ENCODE peak calls at places on chromosome 5, in six cellular contexts. B is tibial artery, J is right atrium auricular region, H is dorsolateral prefrontal cortex, F is ascending aorta, P is AG09309. Z is an unnamed sample.

GRCh38 chr5:10600629-10601245 is 36.9 kb downstream of the ANKRD33B start:
- DNase-seq in J (no peak), B (no peak), F (no peak), P (no peak), H (no peak), Z (no peak)

GRCh38 chr5:139341187-139341688 is 416 bp upstream of the PAIP2 start:
- DNase-seq in H (no peak), B (no peak), J (no peak), F (no peak), P (no peak), Z (no peak)

GRCh38 chr5:92758552-92758951 is 822.5 kb downstream of the NR2F1-AS1 start:
- DNase-seq in H (no peak), F (no peak), P (no peak), B (no peak), J (no peak), Z (no peak)

GRCh38 chr5:134837530-134838181 is 8.1 kb upstream of the C5orf24 start:
- DNase-seq in P (no peak), J (no peak), B (no peak), F (no peak), H (no peak), Z (no peak)

GRCh38 chr5:171270136-171270535 is 38.9 kb upstream of the TLX3 start:
- DNase-seq in B (no peak), H (no peak), P (no peak), J (no peak), F (no peak), Z (no peak)

GRCh38 chr5:157290156-157290980 is 24.4 kb downstream of the CYFIP2 start:
- DNase-seq in J (peak; percentile 42), H (no peak), P (peak; percentile 18), B (no peak), F (no peak), Z (no peak)

GRCh38 chr5:6729400-6730310 is 16.4 kb downstream of the TENT4A start:
- DNase-seq in J (no peak), B (peak; percentile 67), F (no peak), H (peak; percentile 52), P (no peak), Z (no peak)

GRCh38 chr5:124104344-124104743 is 592.4 kb downstream of the CSNK1G3 start:
- DNase-seq in P (no peak), H (no peak), B (no peak), J (no peak), F (no peak), Z (no peak)

GRCh38 chr5:57825026-57825683 is 342.5 kb upstream of the ACTBL2 start:
- DNase-seq in F (no peak), P (peak; percentile 78), B (no peak), J (no peak), H (no peak), Z (no peak)

GRCh38 chr5:154359222-154359583 is 86.6 kb upstream of the SAP30L start:
- DNase-seq in F (no peak), H (no peak), P (no peak), B (no peak), J (no peak), Z (no peak)

GRCh38 chr5:159210306-159210722 is 961 bp upstream of the RNF145 start:
- DNase-seq in H (no peak), B (no peak), F (no peak), P (no peak), J (no peak), Z (no peak)

GRCh38 chr5:176185133-176185733 is 53.0 kb upstream of the SIMC1 start:
- DNase-seq in H (no peak), P (no peak), B (no peak), F (no peak), J (no peak), Z (no peak)

GRCh38 chr5:118486647-118487046 is 501.7 kb downstream of the DTWD2 start:
- DNase-seq in H (no peak), B (no peak), P (no peak), F (no peak), J (no peak), Z (no peak)

GRCh38 chr5:103834216-103834615 is 271.6 kb upstream of the NUDT12 start:
- DNase-seq in J (no peak), F (no peak), P (no peak), B (no peak), H (no peak), Z (no peak)

GRCh38 chr5:149213264-149213663 is 58.4 kb upstream of the AFAP1L1 start:
- DNase-seq in B (no peak), P (no peak), J (peak; percentile 21), H (no peak), F (peak; percentile 37), Z (no peak)

GRCh38 chr5:61280766-61281427 is 51.2 kb upstream of the ZSWIM6 start:
- DNase-seq in H (no peak), J (no peak), B (no peak), P (no peak), F (no peak), Z (no peak)

GRCh38 chr5:136066705-136067271 is 38.0 kb downstream of the TGFBI start:
- DNase-seq in B (no peak), H (no peak), P (peak; percentile 67), F (peak; percentile 61), J (peak; percentile 59), Z (no peak)

GRCh38 chr5:378976-379742 is 57.6 kb downstream of the AHRR start:
- DNase-seq in F (peak; percentile 45), H (no peak), J (peak; percentile 28), B (peak; percentile 33), P (peak; percentile 42), Z (no peak)

GRCh38 chr5:115179068-115179958 is 9.6 kb upstream of the TRIM36 start:
- DNase-seq in H (no peak), J (no peak), P (no peak), B (peak; percentile 69), F (no peak), Z (no peak)

GRCh38 chr5:87831499-87831898 is 418.8 kb upstream of the CCNH start:
- DNase-seq in H (no peak), J (no peak), F (no peak), P (no peak), B (no peak), Z (no peak)

GRCh38 chr5:87827561-87827960 is 414.8 kb upstream of the CCNH start:
- DNase-seq in F (no peak), J (no peak), H (no peak), P (no peak), B (no peak), Z (no peak)

GRCh38 chr5:87826507-87826906 is 413.8 kb upstream of the CCNH start:
- DNase-seq in F (no peak), J (no peak), H (no peak), P (no peak), B (no peak), Z (no peak)

GRCh38 chr5:87829214-87829551 is 416.5 kb upstream of the CCNH start:
- DNase-seq in F (no peak), H (no peak), P (no peak), J (peak; percentile 69), B (peak; percentile 70), Z (no peak)

DNA sequence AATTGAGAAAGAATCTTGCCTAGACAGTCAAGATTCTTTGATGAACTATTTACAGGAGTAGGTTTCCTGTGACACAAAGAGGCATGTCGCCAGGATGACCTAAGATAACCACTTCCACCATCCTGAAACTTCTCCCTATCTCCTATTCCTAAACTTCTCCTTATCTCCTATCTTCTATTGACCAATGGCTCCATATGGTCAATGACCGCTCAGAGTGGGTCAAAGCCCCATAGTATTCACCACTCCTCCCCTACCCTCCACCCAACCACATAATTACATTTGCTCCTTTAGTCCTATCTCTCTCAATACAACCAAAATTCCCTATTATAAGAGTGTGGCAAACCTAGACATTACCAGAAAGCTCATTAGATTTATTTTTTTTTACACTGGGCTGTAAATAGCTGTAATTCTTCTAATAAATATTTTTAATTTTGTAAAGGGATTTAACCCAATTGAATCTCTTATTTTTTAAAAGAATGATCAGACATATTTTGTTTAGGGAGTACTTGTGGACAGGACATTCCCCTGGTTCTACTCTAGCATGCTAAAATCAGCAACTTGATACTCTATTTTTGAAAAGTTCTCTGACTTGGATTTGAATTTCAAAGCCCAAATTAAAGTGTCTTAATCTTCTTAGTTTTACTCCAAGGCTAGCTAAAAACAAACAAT is 415.9 kb upstream of the CCNH start:
- DNase-seq in P (no peak), J (no peak), H (no peak), B (no peak), F (no peak), Z (no peak)
- H3K4me3 ChIP-seq in P (no peak overlapping the region), J (no peak overlapping the region), H (no peak overlapping the region), B (no peak overlapping the region), F (no peak overlapping the region), Z (no peak overlapping the region)

GRCh38 chr5:180990086-180990888 is 1.6 kb downstream of the BTNL3 start:
- DNase-seq in P (no peak), H (no peak), J (no peak), B (no peak), F (no peak), Z (no peak)

GRCh38 chr5:180982008-180982741 is 6.5 kb upstream of the BTNL3 start:
- DNase-seq in J (no peak), P (no peak), B (no peak), F (no peak), H (no peak), Z (no peak)

GRCh38 chr5:180988592-180988991 is at the start of gene BTNL3:
- DNase-seq in F (no peak), P (no peak), B (no peak), H (no peak), J (no peak), Z (no peak)

GRCh38 chr5:180990889-180991257 is 2.2 kb downstream of the BTNL3 start:
- DNase-seq in H (no peak), P (no peak), J (no peak), B (no peak), F (no peak), Z (no peak)

DNA sequence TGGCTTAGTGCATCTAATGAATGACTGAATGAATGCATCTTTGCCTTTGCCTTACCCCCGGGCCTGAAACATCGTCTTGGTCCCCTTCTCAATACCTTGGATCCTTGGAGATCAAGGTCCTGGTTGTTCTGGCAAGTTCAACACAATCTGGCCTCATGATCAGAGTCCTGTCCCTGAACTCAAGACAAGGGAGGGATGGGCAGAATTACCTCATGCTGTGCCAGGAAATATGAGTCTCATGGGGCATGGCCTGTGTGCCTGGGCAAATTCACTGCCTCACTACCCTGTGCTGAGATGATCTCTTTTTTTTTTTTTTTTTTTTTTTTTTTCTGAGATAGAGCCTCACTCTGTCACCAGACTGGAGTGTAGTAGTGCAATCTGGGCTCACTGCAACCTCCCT is 635 bp upstream of the BTNL3 start:
- DNase-seq in H (no peak), F (no peak), B (no peak), J (no peak), P (no peak), Z (no peak)
- H3K4me3 ChIP-seq in H (no peak overlapping the region), F (no peak overlapping the region), B (no peak overlapping the region), J (no peak overlapping the region), P (no peak overlapping the region), Z (no peak overlapping the region)

GRCh38 chr5:76744632-76745031 is 28.7 kb downstream of the F2R start:
- DNase-seq in H (no peak), B (no peak), J (no peak), P (no peak), F (no peak), Z (no peak)
- H3K4me3 ChIP-seq in H (no peak overlapping the region), B (no peak overlapping the region), J (no peak overlapping the region), P (no peak overlapping the region), F (no peak overlapping the region), Z (no peak overlapping the region)

DNA sequence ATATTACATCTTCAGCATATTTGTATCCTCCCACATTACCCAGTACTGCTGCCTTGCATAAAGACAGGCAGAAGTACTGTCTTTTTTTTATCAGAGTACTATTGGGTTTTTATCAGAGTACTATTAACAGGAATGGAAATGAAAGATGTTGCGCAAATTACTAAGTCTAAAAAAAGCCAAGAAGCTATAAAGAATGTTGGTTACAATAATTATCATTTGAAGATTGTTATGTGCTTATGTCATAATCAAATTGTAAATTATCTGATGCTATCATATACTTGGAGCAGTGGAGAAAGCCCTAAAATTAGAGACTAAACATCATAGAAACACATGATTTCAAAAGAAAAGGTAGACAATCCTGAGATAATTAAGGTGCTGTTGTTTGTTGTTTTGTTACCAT is 188.8 kb downstream of the CCDC192 start:
- DNase-seq in F (no peak), B (no peak), J (no peak), P (no peak), H (no peak), Z (no peak)
- H3K4me3 ChIP-seq in F (no peak overlapping the region), B (no peak overlapping the region), J (no peak overlapping the region), P (no peak overlapping the region), H (peak overlapping the region; percentile 17), Z (no peak overlapping the region)